ENCODE peak calls at places on chromosomes 16 and 17, in six cellular contexts. D is HepG2, P is transverse colon, F is prostate gland, G is HCT116, T is stomach. I is an unnamed sample.

GRCh38 chr16:67034478-67034877 is 5.5 kb downstream of the CBFB start:
- DNase-seq in D (no peak), P (no peak), F (no peak), G (no peak), T (no peak), I (no peak)

GRCh38 chr17:70208825-70209555 is 39.7 kb downstream of the KCNJ2 start:
- DNase-seq in D (no peak), P (peak; percentile 12), F (no peak), G (no peak), T (no peak), I (no peak)

GRCh38 chr16:82368041-82368440 is 198.0 kb upstream of the MPHOSPH6 start:
- DNase-seq in D (peak; percentile 40), P (no peak), F (peak; percentile 26), G (peak; percentile 38), T (peak; percentile 66), I (peak; percentile 19)

GRCh38 chr17:21029032-21029431 is 13.8 kb downstream of the USP22 start:
- DNase-seq in D (no peak), P (no peak), F (no peak), G (no peak), T (no peak), I (no peak)

GRCh38 chr17:67138392-67138791 is 94.0 kb downstream of the CACNG1 start:
- DNase-seq in D (peak; percentile 7), P (no peak), F (no peak), G (no peak), T (no peak), I (no peak)

GRCh38 chr16:65120811-65121721 is 797 bp downstream of the CDH11 start:
- DNase-seq in D (no peak), P (no peak), F (no peak), G (no peak), T (no peak), I (no peak)

GRCh38 chr17:20999044-20999573 is 43.7 kb downstream of the USP22 start:
- DNase-seq in D (no peak), P (no peak), F (no peak), G (no peak), T (no peak), I (no peak)

GRCh38 chr17:39485555-39485954 is 24.3 kb downstream of the CDK12 start:
- DNase-seq in D (no peak), P (no peak), F (no peak), G (peak; percentile 15), T (no peak), I (no peak)

GRCh38 chr16:68086336-68086821 is 1.2 kb downstream of the NFATC3 start:
- DNase-seq in D (peak; percentile 69), P (no peak), F (no peak), G (no peak), T (no peak), I (no peak)

GRCh38 chr17:40632206-40632605 is 15.4 kb downstream of the SMARCE1 start:
- DNase-seq in D (no peak), P (no peak), F (no peak), G (no peak), T (no peak), I (no peak)

GRCh38 chr16:46976550-46976949 is 3.1 kb upstream of the DNAJA2 start:
- DNase-seq in D (peak; percentile 23), P (peak; percentile 21), F (peak; percentile 32), G (no peak), T (peak; percentile 38), I (no peak)

GRCh38 chr16:87895641-87896141 is 26.4 kb upstream of the SLC7A5 start:
- DNase-seq in D (no peak), P (peak; percentile 34), F (no peak), G (no peak), T (peak; percentile 37), I (peak; percentile 49)

GRCh38 chr17:20966869-20967268 is 75.9 kb downstream of the USP22 start:
- DNase-seq in D (no peak), P (no peak), F (no peak), G (no peak), T (no peak), I (no peak)

GRCh38 chr17:17710728-17711541 is 29.7 kb downstream of the RAI1 start:
- DNase-seq in D (peak; percentile 94), P (peak; percentile 84), F (peak; percentile 93), G (peak; percentile 72), T (peak; percentile 94), I (no peak)

GRCh38 chr17:62704381-62704971 is 77.0 kb downstream of the MRC2 start:
- DNase-seq in D (no peak), P (peak; percentile 55), F (peak; percentile 49), G (no peak), T (peak; percentile 34), I (no peak)

GRCh38 chr16:48300391-48300856 is 53.1 kb upstream of the ABCC11 start:
- DNase-seq in D (no peak), P (no peak), F (no peak), G (peak; percentile 26), T (no peak), I (no peak)

GRCh38 chr17:78378225-78379133 is at the start of gene PGS1:
- DNase-seq in D (no peak), P (peak; percentile 85), F (peak; percentile 65), G (peak; percentile 49), T (peak; percentile 83), I (peak; percentile 79)

GRCh38 chr16:50386139-50386538 is 17.4 kb upstream of the BRD7 start:
- DNase-seq in D (no peak), P (no peak), F (no peak), G (no peak), T (no peak), I (no peak)

GRCh38 chr16:73323880-73324279 is 276.0 kb upstream of the ZFHX3 start:
- DNase-seq in D (no peak), P (no peak), F (peak; percentile 6), G (no peak), T (no peak), I (no peak)

GRCh38 chr17:75542728-75543336 is 17.3 kb downstream of the LLGL2 start:
- DNase-seq in D (no peak), P (peak; percentile 42), F (no peak), G (no peak), T (no peak), I (no peak)

GRCh38 chr16:86868746-86869145 is 290.4 kb downstream of the FOXL1 start:
- DNase-seq in D (no peak), P (no peak), F (no peak), G (no peak), T (no peak), I (no peak)

GRCh38 chr16:67406628-67407027 is 9.6 kb downstream of the ZDHHC1 start:
- DNase-seq in D (no peak), P (no peak), F (no peak), G (no peak), T (no peak), I (no peak)

GRCh38 chr16:12095275-12096161 is 119.0 kb downstream of the SNX29 start:
- DNase-seq in D (peak; percentile 61), P (peak; percentile 70), F (peak; percentile 62), G (peak; percentile 22), T (peak; percentile 70), I (peak; percentile 44)

GRCh38 chr16:22369221-22369811 is 5.1 kb downstream of the CDR2 start:
- DNase-seq in D (peak; percentile 78), P (no peak), F (no peak), G (no peak), T (no peak), I (no peak)

GRCh38 chr17:1639549-1639948 is 6.0 kb downstream of the SCARF1 start:
- DNase-seq in D (no peak), P (no peak), F (no peak), G (no peak), T (no peak), I (no peak)

GRCh38 chr16:67278773-67279295 is 498 bp upstream of the PLEKHG4 start:
- DNase-seq in D (no peak), P (peak; percentile 40), F (no peak), G (no peak), T (no peak), I (peak; percentile 76)

GRCh38 chr17:16911141-16911937 is 60.6 kb downstream of the TNFRSF13B start:
- DNase-seq in D (no peak), P (peak; percentile 6), F (no peak), G (no peak), T (peak; percentile 18), I (no peak)

GRCh38 chr17:63698381-63698885 is 1.5 kb downstream of the LIMD2 start:
- DNase-seq in D (no peak), P (no peak), F (no peak), G (no peak), T (peak; percentile 30), I (no peak)

GRCh38 chr17:40473573-40474365 is 27.7 kb downstream of the TNS4 start:
- DNase-seq in D (no peak), P (no peak), F (no peak), G (no peak), T (no peak), I (no peak)

GRCh38 chr17:80761421-80761871 is 216.8 kb downstream of the RPTOR start:
- DNase-seq in D (no peak), P (no peak), F (no peak), G (peak; percentile 72), T (no peak), I (no peak)
- TF ChIP-seq POLR2AphosphoS5 in D (no peak), P (no peak), F (no peak), G (peak; percentile 33), T (no peak), I (no peak)

DNA sequence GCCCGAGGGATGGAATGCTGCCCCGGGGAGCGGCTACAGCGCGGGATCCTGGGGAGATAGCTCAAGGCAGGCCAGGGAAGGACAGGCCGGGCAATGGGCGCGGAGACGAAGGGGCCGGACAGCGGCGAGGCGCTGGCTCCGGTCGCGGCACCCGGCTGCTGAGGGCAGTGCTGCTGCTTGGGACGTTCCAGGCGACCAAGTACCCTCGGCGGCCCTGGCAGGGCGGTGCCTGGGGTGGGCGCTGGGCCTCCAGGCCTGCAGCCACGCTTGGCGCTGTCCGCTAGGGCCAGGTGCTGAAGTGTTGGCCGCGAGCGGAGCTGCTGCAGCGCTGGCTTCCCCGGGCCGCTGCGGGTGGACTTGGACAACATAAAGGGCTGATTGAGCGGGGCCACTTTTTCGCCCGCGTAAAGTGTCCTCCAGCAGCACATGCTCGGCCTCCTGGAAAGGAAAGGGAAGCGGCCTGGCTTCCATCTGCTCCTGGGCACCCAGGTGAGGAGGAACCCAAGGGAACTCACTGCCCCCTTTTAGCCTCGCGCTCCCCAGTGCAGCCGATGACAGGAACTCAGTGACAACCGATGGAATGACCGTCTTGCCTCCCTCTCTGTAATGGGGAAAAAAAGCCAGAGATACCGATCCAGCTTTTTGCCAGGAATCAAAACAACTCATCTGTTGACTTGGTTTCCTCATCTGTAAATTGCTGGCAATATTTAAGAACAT is 23.7 kb downstream of the CLEC3A start:
- DNase-seq in D (peak; percentile 59), P (peak; percentile 41), F (peak; percentile 47), G (no peak), T (peak; percentile 70), I (peak; percentile 19)
- TF ChIP-seq POLR2AphosphoS5 in D (no peak), P (no peak), F (peak; percentile 14), G (no peak), T (peak; percentile 13), I (no peak)

GRCh38 chr17:48483004-48483403 is 47.8 kb downstream of the HOXB1 start:
- DNase-seq in D (no peak), P (no peak), F (no peak), G (peak; percentile 56), T (no peak), I (no peak)
- TF ChIP-seq POLR2AphosphoS5 in D (no peak), P (no peak), F (no peak), G (no peak), T (no peak), I (no peak)

DNA sequence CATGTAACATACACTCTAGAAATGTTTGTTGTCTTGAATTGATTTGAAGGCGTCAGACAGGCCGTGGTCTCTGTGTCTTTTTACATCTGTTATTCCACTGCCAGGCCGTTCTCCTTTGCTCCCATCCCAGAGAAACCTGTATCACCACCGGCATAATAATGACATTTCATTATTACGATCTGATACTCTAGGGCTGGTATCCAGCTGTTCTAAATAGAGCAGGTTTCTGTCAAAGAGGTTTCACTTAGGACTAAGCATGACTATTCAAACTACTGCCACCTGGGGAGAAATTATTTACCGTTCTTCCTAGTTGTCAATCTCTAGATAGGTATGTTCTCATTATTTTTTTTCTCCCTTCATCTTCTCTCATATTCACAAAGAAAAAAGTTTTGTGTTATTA is 1016.2 kb upstream of the EEF2KMT start:
- DNase-seq in D (no peak), P (no peak), F (no peak), G (no peak), T (no peak), I (no peak)
- TF ChIP-seq POLR2AphosphoS5 in D (no peak), P (no peak), F (no peak), G (no peak), T (no peak), I (no peak)

I was measured in GM12892.